ENCODE peak calls at places on chromosomes 1 and 21, in eight cellular contexts. J, H, O, W, L, C, E and V are unnamed samples.

GRCh38 chr1:81327743-81328142 is 473.0 kb upstream of the ADGRL2 start:
- DNase-seq in C (no peak), J (no peak), E (no peak), O (no peak), L (no peak), W (no peak), H (no peak), V (no peak)

GRCh38 chr1:98454666-98455065 is 206.9 kb upstream of the SNX7 start:
- DNase-seq in E (no peak), W (no peak), H (no peak), L (no peak), C (no peak), O (no peak), J (no peak), V (no peak)

GRCh38 chr1:85830837-85831236 is 122.6 kb upstream of the ZNHIT6 start:
- DNase-seq in W (no peak), H (no peak), C (no peak), L (no peak), O (no peak), J (no peak), E (no peak), V (no peak)

GRCh38 chr21:39182016-39182415 is 1.2 kb downstream of the PSMG1 start:
- DNase-seq in C (no peak), O (no peak), W (no peak), J (no peak), H (no peak), E (no peak), L (no peak), V (no peak)

GRCh38 chr1:176785046-176785445 is 322.1 kb downstream of the PAPPA2 start:
- DNase-seq in H (no peak), W (no peak), O (no peak), J (no peak), E (no peak), L (no peak), C (no peak), V (no peak)

GRCh38 chr1:26538480-26539412 is 9.2 kb downstream of the RPS6KA1 start:
- DNase-seq in H (no peak), J (no peak), E (peak), O (peak), L (no peak), W (peak), C (no peak), V (no peak)

GRCh38 chr1:212606734-212607205 is 1.8 kb upstream of the ATF3 start:
- DNase-seq in H (no peak), E (peak), L (peak), C (peak), J (peak), O (no peak), W (peak), V (no peak)

GRCh38 chr1:47113178-47113577 is 24.1 kb upstream of the CYP4A22 start:
- DNase-seq in H (no peak), W (no peak), J (no peak), L (no peak), C (no peak), E (no peak), O (no peak), V (no peak)

GRCh38 chr1:150366416-150367296 is 2.7 kb downstream of the RPRD2 start:
- DNase-seq in O (no peak), E (no peak), H (no peak), J (no peak), L (no peak), C (no peak), W (no peak), V (no peak)

GRCh38 chr1:49016030-49016991 is 239.6 kb upstream of the BEND5 start:
- DNase-seq in H (no peak), L (peak), E (peak), O (no peak), W (no peak), J (no peak), C (no peak), V (no peak)